ENCODE peak calls at places on chromosome 3, in six cellular contexts. M, R, Q, X, U and E are unnamed samples. For H3K36me3, the result is how much of the 10 kb centered on the place peaks cover.

GRCh38 chr3:184737641-184738518 is 26.0 kb upstream of the MAGEF1 start:
- DNase-seq in R (no peak), X (no peak), U (peak), M (peak), Q (peak), E (no peak)

GRCh38 chr3:155664922-155665695 is 79.8 kb downstream of the PLCH1 start:
- DNase-seq in U (peak), Q (no peak), M (peak), X (peak), R (peak), E (peak)

GRCh38 chr3:88137836-88138235 is 11.9 kb upstream of the C3orf38 start:
- DNase-seq in Q (no peak), U (peak), R (no peak), X (no peak), M (no peak), E (no peak)

GRCh38 chr3:118863731-118864322 is 170.8 kb downstream of the IGSF11 start:
- DNase-seq in R (no peak), X (no peak), U (no peak), Q (no peak), M (no peak), E (no peak)

GRCh38 chr3:30988774-30989173 is 94.3 kb upstream of the GADL1 start:
- DNase-seq in M (no peak), Q (no peak), X (no peak), U (no peak), R (no peak), E (no peak)

GRCh38 chr3:51388286-51389029 is 2.6 kb upstream of the RBM15B start:
- DNase-seq in U (peak), R (peak), X (no peak), Q (peak), M (no peak), E (no peak)

GRCh38 chr3:117629505-117629904 is 919.9 kb downstream of the TUSC7 start:
- DNase-seq in Q (no peak), X (no peak), U (no peak), M (no peak), R (no peak), E (no peak)

GRCh38 chr3:44762170-44762677 is 630 bp downstream of the KIF15 start:
- DNase-seq in Q (no peak), M (no peak), X (no peak), R (no peak), U (peak), E (no peak)

GRCh38 chr3:8529738-8530525 is 28.3 kb downstream of the LMCD1 start:
- DNase-seq in M (no peak), U (no peak), R (no peak), Q (no peak), X (no peak), E (no peak)

GRCh38 chr3:10551821-10552630 is 46.6 kb upstream of the ATP2B2 start:
- DNase-seq in R (no peak), X (no peak), M (no peak), Q (peak), U (peak), E (no peak)

GRCh38 chr3:126256256-126256655 is 75.9 kb upstream of the ALDH1L1 start:
- DNase-seq in X (no peak), M (no peak), R (no peak), U (peak), Q (no peak), E (no peak)

GRCh38 chr3:175951047-175951694 is 1092.0 kb downstream of the NAALADL2 start:
- DNase-seq in X (no peak), M (no peak), Q (no peak), U (peak), R (no peak), E (no peak)

GRCh38 chr3:31613654-31614053 is 80.9 kb downstream of the STT3B start:
- DNase-seq in X (no peak), Q (no peak), R (no peak), U (peak), M (no peak), E (no peak)

GRCh38 chr3:121477589-121477988 is 68.2 kb downstream of the POLQ start:
- DNase-seq in R (no peak), X (no peak), U (peak), Q (no peak), M (no peak), E (no peak)
- H3K4me3 ChIP-seq in R (no peak), X (no peak), U (no peak), Q (no peak), M (no peak), E (no peak)

DNA sequence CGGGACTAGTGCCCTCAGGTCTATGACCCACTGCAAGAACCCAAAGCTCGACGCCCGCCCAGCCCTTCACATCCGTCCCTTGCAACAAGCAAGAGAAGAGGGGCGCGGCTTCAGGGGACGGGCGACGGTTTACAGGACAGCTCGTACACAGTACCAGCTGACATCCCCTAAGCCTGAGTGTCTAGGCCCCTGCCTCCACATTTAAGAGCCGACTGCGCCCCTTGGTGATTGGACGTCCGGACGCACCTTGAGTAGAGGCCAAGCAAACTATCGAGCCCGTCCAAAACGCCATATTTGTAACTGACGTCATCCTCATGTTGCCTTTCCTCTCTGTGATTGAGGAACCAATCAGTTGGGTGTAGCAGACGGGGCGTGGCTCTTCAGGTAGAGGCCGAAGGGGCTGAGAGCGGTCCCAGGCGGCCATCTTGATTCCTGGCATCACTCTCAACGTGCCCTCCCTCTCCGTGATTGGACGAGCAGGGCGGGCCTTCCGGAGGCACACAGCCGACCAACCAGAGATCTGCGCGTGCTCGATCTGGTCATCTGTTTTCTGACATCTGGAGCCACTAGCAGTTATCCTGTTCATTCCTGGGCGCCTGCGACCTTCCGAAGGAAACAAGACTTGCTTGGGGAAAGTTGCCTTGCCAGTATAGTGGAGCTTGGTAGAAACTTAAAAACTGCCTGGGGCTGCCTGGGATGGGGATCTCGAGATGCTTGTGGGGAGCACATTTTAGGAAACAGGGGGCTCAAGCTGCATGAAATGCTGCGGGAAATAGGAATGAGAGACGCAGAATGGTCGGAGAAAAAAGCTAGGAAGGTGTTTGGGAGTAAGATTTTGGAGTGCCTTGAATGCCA is 4.0 kb upstream of the RPL14 start:
- DNase-seq in M (peak), Q (peak), X (peak), R (peak), U (peak), E (peak)
- TF ChIP-seq POLR2A in M (peak), Q (peak), X (peak), R (no peak), U (peak), E (peak)

GRCh38 chr3:170360916-170361315 is 3.4 kb downstream of the SKIL start:
- DNase-seq in X (no peak), Q (no peak), U (peak), R (no peak), M (no peak), E (no peak)

GRCh38 chr3:170364965-170365364 is 7.5 kb downstream of the SKIL start:
- DNase-seq in U (no peak), X (no peak), M (no peak), Q (no peak), R (no peak), E (no peak)

GRCh38 chr3:170360476-170360875 is 3.0 kb downstream of the SKIL start:
- DNase-seq in U (peak), X (no peak), Q (no peak), M (no peak), R (no peak), E (no peak)

GRCh38 chr3:170361711-170362110 is 4.2 kb downstream of the SKIL start:
- DNase-seq in Q (no peak), M (no peak), U (no peak), X (no peak), R (no peak), E (no peak)

DNA sequence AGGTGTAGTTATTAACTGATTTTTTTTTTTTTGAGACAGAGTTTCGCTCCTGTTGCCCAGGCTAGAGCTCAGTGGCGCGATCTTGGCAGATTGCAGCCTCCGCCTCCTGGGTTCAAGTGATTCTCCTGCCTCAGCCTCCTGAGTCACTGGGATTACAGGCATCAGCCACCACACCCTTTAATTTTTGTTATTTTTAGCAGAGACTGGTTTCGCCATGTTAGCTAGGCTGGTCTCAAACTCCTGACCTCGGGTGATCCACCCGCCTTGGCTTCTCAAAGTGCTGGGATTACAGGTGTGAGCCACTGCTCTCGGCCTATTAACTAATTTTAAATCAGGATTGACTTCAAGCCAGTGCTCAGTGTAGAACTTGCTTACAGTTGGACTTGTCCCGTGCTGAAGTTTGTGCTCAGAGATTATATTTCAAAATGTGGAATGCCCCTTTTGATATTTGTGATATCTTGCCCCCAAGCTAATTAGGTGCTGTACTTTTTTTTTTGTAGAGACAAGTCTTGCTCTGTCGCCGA is 6.0 kb downstream of the SKIL start:
- DNase-seq in X (no peak), Q (no peak), R (no peak), U (no peak), M (no peak), E (no peak)
- H3K36me3 ChIP-seq in X (under half), Q (under half), R (under half), U (under half), M (under half), E (half or more)

GRCh38 chr3:11619946-11620652 is 23.6 kb downstream of the VGLL4 start:
- DNase-seq in R (no peak), M (no peak), U (no peak), Q (no peak), X (no peak), E (no peak)
- H3K4me3 ChIP-seq in R (no peak), M (no peak), U (no peak), Q (no peak), X (no peak), E (no peak)

DNA sequence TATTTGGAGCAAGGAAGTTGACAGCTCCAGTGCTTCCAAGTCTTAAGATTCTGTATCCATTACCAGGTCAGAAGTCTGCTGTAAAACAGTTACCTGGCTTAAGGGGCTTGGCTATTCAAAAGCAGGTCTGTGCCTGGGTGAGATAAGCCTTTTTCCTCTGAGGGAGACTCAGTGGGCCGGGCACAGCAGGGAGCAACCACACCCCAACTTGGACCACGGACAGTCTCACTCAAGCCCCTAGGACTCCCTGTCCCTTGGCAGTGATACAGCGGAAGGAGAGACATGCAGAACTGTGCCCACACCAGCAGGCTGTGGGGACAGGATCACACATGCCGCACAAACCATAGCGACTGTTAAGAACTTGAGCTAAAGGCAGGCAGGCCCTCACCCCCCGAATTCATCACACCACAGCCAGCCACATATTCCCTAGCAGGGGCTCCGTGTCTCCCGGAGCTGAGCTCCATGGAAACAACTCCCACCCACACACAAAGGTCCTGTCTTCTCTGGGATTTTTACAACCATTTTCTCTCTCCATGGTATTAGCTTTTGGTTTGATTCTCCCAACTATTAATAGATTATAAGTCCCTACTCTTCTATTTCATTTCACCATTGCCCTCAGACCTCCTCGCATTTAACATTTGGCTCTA is 2.9 kb upstream of the GP5 start:
- DNase-seq in X (no peak), M (no peak), Q (no peak), R (no peak), U (no peak), E (no peak)
- TF ChIP-seq POLR2A in X (no peak), M (no peak), Q (no peak), R (no peak), U (no peak), E (no peak)

GRCh38 chr3:45947361-45947760 is 4.1 kb downstream of the CXCR6 start:
- DNase-seq in U (peak), M (no peak), Q (no peak), R (no peak), X (no peak), E (no peak)

GRCh38 chr3:45948881-45949280 is 5.6 kb downstream of the CXCR6 start:
- DNase-seq in R (no peak), X (no peak), U (no peak), Q (no peak), M (no peak), E (no peak)

GRCh38 chr3:45949432-45949831 is 6.2 kb downstream of the CXCR6 start:
- DNase-seq in Q (no peak), U (no peak), X (no peak), M (no peak), R (no peak), E (no peak)

GRCh38 chr3:45946875-45947274 is 3.6 kb downstream of the CXCR6 start:
- DNase-seq in X (no peak), M (no peak), R (no peak), Q (no peak), U (no peak), E (no peak)

DNA sequence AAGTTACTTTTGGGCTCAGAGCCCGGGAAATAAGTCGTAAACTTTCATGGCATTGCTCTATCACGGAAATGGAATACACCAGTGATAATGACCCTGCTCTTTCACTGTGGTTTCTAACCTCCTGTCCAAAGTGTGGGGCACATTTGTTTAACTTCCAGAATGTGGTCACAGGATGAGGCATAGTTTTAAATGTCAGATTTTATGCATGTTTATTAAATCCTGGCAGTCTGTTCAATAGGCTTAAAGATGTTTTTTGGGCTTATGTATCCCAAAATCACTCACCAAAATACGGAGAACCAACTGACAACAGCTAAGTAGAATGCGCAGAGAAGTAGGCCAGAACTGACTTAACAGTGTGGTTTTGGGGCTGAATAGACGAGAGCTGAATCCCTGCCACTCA is 5.1 kb downstream of the CXCR6 start:
- DNase-seq in R (no peak), Q (no peak), X (no peak), U (peak), M (no peak), E (no peak)
- H3K36me3 ChIP-seq in R (under half), Q (under half), X (under half), U (under half), M (under half), E (under half)

DNA sequence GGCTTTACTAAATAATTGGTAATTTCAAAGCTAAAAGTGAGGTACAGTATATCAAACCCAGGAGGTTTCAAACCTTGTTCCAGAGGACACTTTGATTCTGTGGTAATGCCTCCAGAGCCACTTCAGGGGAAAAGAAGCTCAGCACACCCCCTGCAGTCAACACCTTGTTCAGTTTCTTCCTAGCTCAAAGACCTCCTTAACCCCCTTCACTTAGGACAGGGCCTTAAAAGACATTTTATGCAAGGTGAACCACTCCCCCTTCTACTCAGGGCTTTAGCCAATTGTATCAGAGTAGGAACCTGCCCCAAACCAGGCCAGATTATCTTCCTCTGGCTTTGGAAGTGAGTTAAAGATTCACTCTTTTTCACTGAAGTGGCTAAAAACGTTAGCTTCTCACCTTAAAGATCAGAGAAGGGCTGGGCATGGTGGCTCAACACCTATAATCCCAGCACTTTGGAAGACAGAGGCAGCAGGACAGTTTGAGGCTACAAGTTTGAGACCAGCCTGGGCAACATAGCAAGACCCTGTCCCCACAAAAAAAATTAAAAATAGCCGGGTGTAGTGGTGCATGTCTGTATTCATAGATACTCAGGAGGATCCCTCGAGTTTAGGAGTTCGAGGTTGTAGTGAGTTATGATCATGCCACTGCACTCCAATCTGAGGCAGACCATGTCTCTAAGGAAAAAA is 3.4 kb downstream of the DENND6A start:
- DNase-seq in U (no peak), Q (no peak), R (no peak), M (no peak), X (no peak), E (no peak)
- H3K4me3 ChIP-seq in U (no peak), Q (no peak), R (no peak), M (no peak), X (no peak), E (no peak)

GRCh38 chr3:48429416-48430358 is at the start of gene PLXNB1:
- DNase-seq in M (peak), X (peak), R (peak), Q (no peak), U (peak), E (peak)
- TF ChIP-seq POLR2A in M (no peak), X (peak), R (peak), Q (peak), U (no peak), E (no peak)